ENCODE peak calls at places on chromosomes 13 and 19, in seven cellular contexts. I is activated naive CD4-positive, alpha-beta T cell; G is adipocyte; W is neural crest cell; J is stimulated activated CD8-positive, alpha-beta memory T cell treated with anti-CD3 and anti-CD28 coated beads, Interleukin-15, amount 100 ng/mL, for 24 hours; L is activated CD4-positive, alpha-beta memory T cell treated with anti-CD3 and anti-CD28 coated beads, Interleukin-2, amount 10 ng/mL, durations not matched to agents 7 days and 5 days; M is fibroblast of gingiva. T is an unnamed sample.

GRCh38 chr19:2754659-2755447 is 15.0 kb upstream of the SLC39A3 start:
- DNase-seq in I (no peak), G (no peak), W (no peak), J (no peak), L (no peak), M (no peak), T (no peak)

GRCh38 chr19:18899624-18900560 is 3.9 kb upstream of the CERS1 start:
- DNase-seq in I (no peak), G (no peak), W (no peak), J (no peak), L (no peak), M (no peak), T (no peak)

GRCh38 chr19:43700368-43701015 is 15.4 kb upstream of the IRGC start:
- DNase-seq in I (no peak), G (peak), W (no peak), J (no peak), L (peak), M (peak), T (no peak)

GRCh38 chr19:5895890-5896289 is 7.7 kb downstream of the NDUFA11 start:
- DNase-seq in I (no peak), G (no peak), W (no peak), J (no peak), L (no peak), M (no peak), T (no peak)

GRCh38 chr13:49711218-49711863 is 20.1 kb upstream of the EBPL start:
- DNase-seq in I (no peak), G (peak), W (no peak), J (no peak), L (no peak), M (peak), T (no peak)

GRCh38 chr19:12880551-12881171 is 588 bp downstream of the DNASE2 start:
- DNase-seq in I (no peak), G (no peak), W (no peak), J (no peak), L (peak), M (peak), T (no peak)

GRCh38 chr13:112220925-112221324 is 154.0 kb downstream of the SOX1 start:
- DNase-seq in I (no peak), G (no peak), W (no peak), J (no peak), L (no peak), M (no peak), T (no peak)

GRCh38 chr19:3178973-3179738 is 587 bp downstream of the S1PR4 start:
- DNase-seq in I (no peak), G (no peak), W (no peak), J (no peak), L (no peak), M (no peak), T (no peak)

GRCh38 chr19:682678-683320 is 6.6 kb downstream of the FSTL3 start:
- DNase-seq in I (no peak), G (no peak), W (no peak), J (no peak), L (no peak), M (no peak), T (no peak)

GRCh38 chr19:1252818-1253513 is 4.6 kb downstream of the MIDN start:
- DNase-seq in I (no peak), G (peak), W (no peak), J (no peak), L (peak), M (peak), T (no peak)

GRCh38 chr19:41445575-41445974 is 2.6 kb downstream of the ERICH4 start:
- DNase-seq in I (no peak), G (no peak), W (no peak), J (no peak), L (no peak), M (no peak), T (no peak)

GRCh38 chr19:18144361-18144760 is 8.6 kb upstream of the PIK3R2 start:
- DNase-seq in I (no peak), G (no peak), W (no peak), J (no peak), L (no peak), M (no peak), T (no peak)

GRCh38 chr19:5387472-5387871 is 46.9 kb upstream of the PTPRS start:
- DNase-seq in I (no peak), G (no peak), W (no peak), J (no peak), L (no peak), M (no peak), T (no peak)

T was measured in progenitor cell of endocrine pancreas.